ENCODE peak calls at places on chromosomes 7 and 10, in five cellular contexts. O is H1, U is IMR-90, W is K562, D is HepG2. R is an unnamed sample.

GRCh38 chr7:2405201-2405600 is 1.8 kb downstream of the CHST12 start:
- DNase-seq in O (no peak), U (no peak), W (no peak), D (no peak), R (no peak)

GRCh38 chr10:14478639-14479038 is 147.9 kb upstream of the FRMD4A start:
- DNase-seq in O (no peak), U (peak), W (peak), D (no peak), R (peak)

GRCh38 chr10:80580811-80581468 is 43.2 kb downstream of the SH2D4B start:
- DNase-seq in O (no peak), U (no peak), W (no peak), D (no peak), R (no peak)

GRCh38 chr7:136062625-136063336 is 85.6 kb upstream of the MTPN start:
- DNase-seq in O (no peak), U (no peak), W (no peak), D (no peak), R (no peak)

GRCh38 chr7:98086231-98086855 is 20.3 kb upstream of the LMTK2 start:
- DNase-seq in O (no peak), U (no peak), W (no peak), D (no peak), R (no peak)

GRCh38 chr7:48637382-48637781 is 287.0 kb upstream of the CDC14C start:
- DNase-seq in O (no peak), U (no peak), W (no peak), D (no peak), R (no peak)

GRCh38 chr7:158781976-158782637 is 47.2 kb downstream of the ESYT2 start:
- DNase-seq in O (peak), U (no peak), W (no peak), D (no peak), R (no peak)

GRCh38 chr10:96229568-96230030 is 41.8 kb downstream of the BLNK start:
- DNase-seq in O (peak), U (peak), W (peak), D (peak), R (peak)

GRCh38 chr10:15155978-15156377 is 12.5 kb downstream of the NMT2 start:
- DNase-seq in O (no peak), U (no peak), W (no peak), D (no peak), R (no peak)

GRCh38 chr7:117892821-117893220 is 19.6 kb upstream of the CTTNBP2 start:
- DNase-seq in O (no peak), U (no peak), W (no peak), D (no peak), R (no peak)

GRCh38 chr10:87058171-87058570 is 36.5 kb downstream of the GLUD1 start:
- DNase-seq in O (no peak), U (no peak), W (no peak), D (no peak), R (no peak)

GRCh38 chr10:70053212-70053895 is 708 bp downstream of the MACROH2A2 start:
- DNase-seq in O (peak), U (no peak), W (no peak), D (no peak), R (no peak)
- TF ChIP-seq MAFK in O (no peak), U (no peak), W (no peak), D (no peak), R (no peak)

GRCh38 chr7:86933295-86933845 is 126.1 kb downstream of the ELAPOR2 start:
- DNase-seq in O (no peak), U (no peak), W (peak), D (no peak), R (no peak)

GRCh38 chr7:86931439-86931838 is 128.0 kb downstream of the ELAPOR2 start:
- DNase-seq in O (no peak), U (no peak), W (no peak), D (no peak), R (no peak)

GRCh38 chr7:86930554-86931307 is 128.7 kb downstream of the ELAPOR2 start:
- DNase-seq in O (no peak), U (no peak), W (no peak), D (no peak), R (no peak)

GRCh38 chr7:86929293-86930109 is 130.0 kb downstream of the ELAPOR2 start:
- DNase-seq in O (no peak), U (no peak), W (no peak), D (no peak), R (no peak)

GRCh38 chr7:86932038-86932512 is 127.4 kb downstream of the ELAPOR2 start:
- DNase-seq in O (no peak), U (peak), W (no peak), D (no peak), R (peak)
- TF ChIP-seq MAFK in O (no peak), U (no peak), W (no peak), D (no peak), R (no peak)

DNA sequence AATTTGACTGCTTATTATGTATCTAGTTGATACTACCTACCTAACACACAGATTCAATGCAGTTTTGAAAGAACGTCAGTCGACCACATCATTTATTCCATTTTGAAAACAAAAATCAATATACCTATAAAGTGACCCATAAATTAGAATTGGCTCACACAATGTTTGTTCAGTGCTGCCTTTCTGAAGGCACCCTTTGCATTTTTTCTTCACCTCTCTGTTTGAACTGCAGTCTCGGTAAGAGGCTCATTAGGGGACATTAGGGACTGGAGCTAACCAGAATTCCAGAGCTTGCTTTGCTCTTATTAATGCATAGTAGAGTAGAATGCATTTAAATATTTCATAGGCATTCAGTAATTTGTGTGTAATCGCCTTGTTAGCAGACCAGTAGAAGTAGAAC is 234.1 kb downstream of the FOXP2 start:
- DNase-seq in O (no peak), U (no peak), W (no peak), D (no peak), R (no peak)
- TF ChIP-seq MAFK in O (no peak), U (no peak), W (no peak), D (no peak), R (no peak)

DNA sequence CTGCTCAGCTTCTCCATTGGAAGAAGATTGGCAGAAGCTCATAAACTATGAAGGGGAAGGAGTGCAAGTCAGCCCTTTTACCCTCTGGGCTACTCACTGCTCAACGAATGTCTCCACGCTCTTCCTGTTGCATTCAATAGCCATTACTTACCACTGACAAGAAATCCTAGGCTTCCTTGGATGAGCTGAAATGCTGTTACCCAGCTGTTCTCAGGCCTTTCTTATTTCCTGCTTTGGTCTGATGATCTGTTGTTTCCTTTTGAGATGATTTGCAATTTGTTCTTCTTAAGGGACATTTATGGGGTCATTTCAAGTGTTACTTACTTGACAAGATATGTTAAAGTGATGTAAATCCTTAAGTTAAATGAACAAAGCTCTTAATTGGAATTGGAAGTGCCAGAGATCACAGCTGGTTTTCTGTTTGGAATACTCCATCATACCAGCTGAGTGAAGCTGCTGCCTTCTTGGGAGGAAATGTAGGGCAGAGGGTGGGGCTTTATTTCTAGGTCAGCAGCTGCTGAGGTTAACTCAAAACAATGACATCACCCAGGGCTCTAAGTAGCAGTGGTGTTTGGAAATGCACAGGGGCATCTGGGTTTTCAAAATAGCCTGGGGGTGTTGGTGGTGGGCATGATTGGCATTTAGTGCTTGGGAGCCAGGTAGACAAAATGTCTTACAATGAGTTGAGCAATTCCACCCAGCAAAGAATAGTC is 169.9 kb downstream of the PRKCQ start:
- DNase-seq in O (no peak), U (peak), W (no peak), D (no peak), R (no peak)
- TF ChIP-seq MAFK in O (no peak), U (no peak), W (no peak), D (no peak), R (no peak)